ENCODE peak calls at places on chromosomes 5 and 9, in eight cellular contexts. Q is M059J; K is GOT3; X is GM12865; I is colonic mucosa; J is endothelial cell; Z is effector memory CD8-positive, alpha-beta T cell; Y is mammary epithelial cell. V is an unnamed sample.

GRCh38 chr9:114207034-114207815 is 51.9 kb downstream of the COL27A1 start:
- DNase-seq in Q (peak; percentile 85), K (no peak), X (no peak), I (no peak), J (no peak), Z (no peak), Y (peak; percentile 37), V (peak; percentile 65)

GRCh38 chr5:104045987-104046386 is 483.4 kb upstream of the NUDT12 start:
- DNase-seq in Q (no peak), K (no peak), X (no peak), I (no peak), J (no peak), Z (no peak), Y (no peak), V (no peak)

GRCh38 chr9:394347-395052 is 179.8 kb downstream of the DOCK8 start:
- DNase-seq in Q (no peak), K (no peak), X (no peak), I (no peak), J (no peak), Z (no peak), Y (no peak), V (no peak)

GRCh38 chr5:151007430-151008123 is 12.8 kb upstream of the GPX3 start:
- DNase-seq in Q (no peak), K (no peak), X (no peak), I (no peak), J (no peak), Z (no peak), Y (no peak), V (no peak)

GRCh38 chr5:93497101-93497500 is 83.9 kb downstream of the NR2F1-AS1 start:
- DNase-seq in Q (no peak), K (no peak), X (no peak), I (no peak), J (no peak), Z (no peak), Y (no peak), V (no peak)

GRCh38 chr5:1409386-1410110 is 35.7 kb downstream of the SLC6A3 start:
- DNase-seq in Q (peak; percentile 35), K (no peak), X (peak; percentile 23), I (no peak), J (peak; percentile 46), Z (no peak), Y (peak; percentile 6), V (peak; percentile 70)

GRCh38 chr5:3592298-3592697 is 3.3 kb upstream of the IRX1 start:
- DNase-seq in Q (no peak), K (no peak), X (no peak), I (no peak), J (no peak), Z (no peak), Y (no peak), V (no peak)

GRCh38 chr9:98708103-98708932 is 417 bp downstream of the GABBR2 start:
- DNase-seq in Q (no peak), K (no peak), X (no peak), I (no peak), J (no peak), Z (no peak), Y (no peak), V (peak; percentile 25)

GRCh38 chr5:38316544-38317224 is 58.3 kb downstream of the EGFLAM start:
- DNase-seq in Q (peak; percentile 57), K (no peak), X (no peak), I (no peak), J (no peak), Z (no peak), Y (no peak), V (peak; percentile 66)

GRCh38 chr5:118733394-118733793 is 255.0 kb downstream of the DTWD2 start:
- DNase-seq in Q (no peak), K (no peak), X (no peak), I (no peak), J (no peak), Z (no peak), Y (no peak), V (no peak)

V was measured in GM03348.